ENCODE peak calls at places on chromosomes 16 and 17, in ten cellular contexts. One of them, this sample, is unnamed.

GRCh38 chr17:74133726-74134125 is 69.8 kb upstream of the RPL38 start:
- DNase-seq in aorta: no peak
- DNase-seq in hypothalamus: no peak
- DNase-seq in Calu3: no peak
- DNase-seq in osteocyte: no peak
- DNase-seq in NCI-H1417 treated with DMSO at 0.1 percent for 48 hours: no peak
- DNase-seq in CD4-positive, CD25-positive, alpha-beta regulatory T cell: no peak
- DNase-seq in activated naive CD4-positive, alpha-beta T cell: no peak
- DNase-seq in activated CD4-positive, alpha-beta T cell treated with anti-CD3 and anti-CD28 coated beads, Interleukin-2, amount 50 U/mL, for 4 hours: no peak
- DNase-seq in ACHN: no peak
- DNase-seq in this sample: no peak

GRCh38 chr16:70018254-70018653 is 67.1 kb downstream of the CLEC18A start:
- DNase-seq in aorta: no peak
- DNase-seq in hypothalamus: no peak
- DNase-seq in Calu3: peak; percentile 29
- DNase-seq in osteocyte: no peak
- DNase-seq in NCI-H1417 treated with DMSO at 0.1 percent for 48 hours: no peak
- DNase-seq in CD4-positive, CD25-positive, alpha-beta regulatory T cell: peak; percentile 8
- DNase-seq in activated naive CD4-positive, alpha-beta T cell: no peak
- DNase-seq in activated CD4-positive, alpha-beta T cell treated with anti-CD3 and anti-CD28 coated beads, Interleukin-2, amount 50 U/mL, for 4 hours: peak; percentile 9
- DNase-seq in ACHN: peak; percentile 45
- DNase-seq in this sample: peak; percentile 4

GRCh38 chr16:57143125-57143965 is 42.5 kb downstream of the PSME3IP1 start:
- DNase-seq in aorta: no peak
- DNase-seq in hypothalamus: no peak
- DNase-seq in Calu3: no peak
- DNase-seq in osteocyte: no peak
- DNase-seq in NCI-H1417 treated with DMSO at 0.1 percent for 48 hours: no peak
- DNase-seq in CD4-positive, CD25-positive, alpha-beta regulatory T cell: no peak
- DNase-seq in activated naive CD4-positive, alpha-beta T cell: no peak
- DNase-seq in activated CD4-positive, alpha-beta T cell treated with anti-CD3 and anti-CD28 coated beads, Interleukin-2, amount 50 U/mL, for 4 hours: no peak
- DNase-seq in ACHN: no peak
- DNase-seq in this sample: no peak

GRCh38 chr16:11329080-11329491 is 16.2 kb upstream of the RMI2 start:
- DNase-seq in aorta: no peak
- DNase-seq in hypothalamus: no peak
- DNase-seq in Calu3: no peak
- DNase-seq in osteocyte: no peak
- DNase-seq in NCI-H1417 treated with DMSO at 0.1 percent for 48 hours: no peak
- DNase-seq in CD4-positive, CD25-positive, alpha-beta regulatory T cell: no peak
- DNase-seq in activated naive CD4-positive, alpha-beta T cell: no peak
- DNase-seq in activated CD4-positive, alpha-beta T cell treated with anti-CD3 and anti-CD28 coated beads, Interleukin-2, amount 50 U/mL, for 4 hours: no peak
- DNase-seq in ACHN: peak; percentile 69
- DNase-seq in this sample: no peak

GRCh38 chr16:49336581-49336980 is 37.0 kb upstream of the C16orf78 start:
- DNase-seq in aorta: no peak
- DNase-seq in hypothalamus: no peak
- DNase-seq in Calu3: no peak
- DNase-seq in osteocyte: no peak
- DNase-seq in NCI-H1417 treated with DMSO at 0.1 percent for 48 hours: no peak
- DNase-seq in CD4-positive, CD25-positive, alpha-beta regulatory T cell: no peak
- DNase-seq in activated naive CD4-positive, alpha-beta T cell: no peak
- DNase-seq in activated CD4-positive, alpha-beta T cell treated with anti-CD3 and anti-CD28 coated beads, Interleukin-2, amount 50 U/mL, for 4 hours: no peak
- DNase-seq in ACHN: no peak
- DNase-seq in this sample: no peak

GRCh38 chr17:82439194-82439828 is 11.2 kb downstream of the CYBC1 start:
- DNase-seq in aorta: no peak
- DNase-seq in hypothalamus: no peak
- DNase-seq in Calu3: no peak
- DNase-seq in osteocyte: no peak
- DNase-seq in NCI-H1417 treated with DMSO at 0.1 percent for 48 hours: no peak
- DNase-seq in CD4-positive, CD25-positive, alpha-beta regulatory T cell: no peak
- DNase-seq in activated naive CD4-positive, alpha-beta T cell: no peak
- DNase-seq in activated CD4-positive, alpha-beta T cell treated with anti-CD3 and anti-CD28 coated beads, Interleukin-2, amount 50 U/mL, for 4 hours: no peak
- DNase-seq in ACHN: no peak
- DNase-seq in this sample: no peak

GRCh38 chr17:82956146-82956725 is 116.4 kb upstream of the ZNF750 start:
- DNase-seq in aorta: no peak
- DNase-seq in hypothalamus: no peak
- DNase-seq in Calu3: no peak
- DNase-seq in osteocyte: peak; percentile 81
- DNase-seq in NCI-H1417 treated with DMSO at 0.1 percent for 48 hours: no peak
- DNase-seq in CD4-positive, CD25-positive, alpha-beta regulatory T cell: no peak
- DNase-seq in activated naive CD4-positive, alpha-beta T cell: no peak
- DNase-seq in activated CD4-positive, alpha-beta T cell treated with anti-CD3 and anti-CD28 coated beads, Interleukin-2, amount 50 U/mL, for 4 hours: no peak
- DNase-seq in ACHN: no peak
- DNase-seq in this sample: no peak

GRCh38 chr17:77308768-77309726 is 168.3 kb downstream of the SEC14L1 start:
- DNase-seq in aorta: peak; percentile 76
- DNase-seq in hypothalamus: no peak
- DNase-seq in Calu3: no peak
- DNase-seq in osteocyte: no peak
- DNase-seq in NCI-H1417 treated with DMSO at 0.1 percent for 48 hours: no peak
- DNase-seq in CD4-positive, CD25-positive, alpha-beta regulatory T cell: no peak
- DNase-seq in activated naive CD4-positive, alpha-beta T cell: no peak
- DNase-seq in activated CD4-positive, alpha-beta T cell treated with anti-CD3 and anti-CD28 coated beads, Interleukin-2, amount 50 U/mL, for 4 hours: no peak
- DNase-seq in ACHN: peak; percentile 55
- DNase-seq in this sample: no peak

GRCh38 chr17:75084039-75084660 is 3.6 kb upstream of the SLC16A5 start:
- DNase-seq in aorta: no peak
- DNase-seq in hypothalamus: no peak
- DNase-seq in Calu3: no peak
- DNase-seq in osteocyte: no peak
- DNase-seq in NCI-H1417 treated with DMSO at 0.1 percent for 48 hours: no peak
- DNase-seq in CD4-positive, CD25-positive, alpha-beta regulatory T cell: no peak
- DNase-seq in activated naive CD4-positive, alpha-beta T cell: no peak
- DNase-seq in activated CD4-positive, alpha-beta T cell treated with anti-CD3 and anti-CD28 coated beads, Interleukin-2, amount 50 U/mL, for 4 hours: no peak
- DNase-seq in ACHN: no peak
- DNase-seq in this sample: no peak

GRCh38 chr17:51423421-51424160 is 163.2 kb downstream of the UTP18 start:
- DNase-seq in aorta: no peak
- DNase-seq in hypothalamus: no peak
- DNase-seq in Calu3: no peak
- DNase-seq in osteocyte: no peak
- DNase-seq in NCI-H1417 treated with DMSO at 0.1 percent for 48 hours: no peak
- DNase-seq in CD4-positive, CD25-positive, alpha-beta regulatory T cell: no peak
- DNase-seq in activated naive CD4-positive, alpha-beta T cell: no peak
- DNase-seq in activated CD4-positive, alpha-beta T cell treated with anti-CD3 and anti-CD28 coated beads, Interleukin-2, amount 50 U/mL, for 4 hours: no peak
- DNase-seq in ACHN: no peak
- DNase-seq in this sample: no peak

GRCh38 chr17:57584050-57584551 is 161.0 kb downstream of the CCDC182 start:
- DNase-seq in aorta: no peak
- DNase-seq in hypothalamus: no peak
- DNase-seq in Calu3: no peak
- DNase-seq in osteocyte: no peak
- DNase-seq in NCI-H1417 treated with DMSO at 0.1 percent for 48 hours: no peak
- DNase-seq in CD4-positive, CD25-positive, alpha-beta regulatory T cell: no peak
- DNase-seq in activated naive CD4-positive, alpha-beta T cell: no peak
- DNase-seq in activated CD4-positive, alpha-beta T cell treated with anti-CD3 and anti-CD28 coated beads, Interleukin-2, amount 50 U/mL, for 4 hours: no peak
- DNase-seq in ACHN: no peak
- DNase-seq in this sample: no peak

GRCh38 chr17:8588877-8589276 is 41.6 kb downstream of the MYH10 start:
- DNase-seq in aorta: no peak
- DNase-seq in hypothalamus: no peak
- DNase-seq in Calu3: no peak
- DNase-seq in osteocyte: no peak
- DNase-seq in NCI-H1417 treated with DMSO at 0.1 percent for 48 hours: no peak
- DNase-seq in CD4-positive, CD25-positive, alpha-beta regulatory T cell: no peak
- DNase-seq in activated naive CD4-positive, alpha-beta T cell: no peak
- DNase-seq in activated CD4-positive, alpha-beta T cell treated with anti-CD3 and anti-CD28 coated beads, Interleukin-2, amount 50 U/mL, for 4 hours: no peak
- DNase-seq in ACHN: no peak
- DNase-seq in this sample: no peak

GRCh38 chr16:25213709-25214416 is 2.9 kb upstream of the AQP8 start:
- DNase-seq in aorta: no peak
- DNase-seq in hypothalamus: no peak
- DNase-seq in Calu3: no peak
- DNase-seq in osteocyte: no peak
- DNase-seq in NCI-H1417 treated with DMSO at 0.1 percent for 48 hours: no peak
- DNase-seq in CD4-positive, CD25-positive, alpha-beta regulatory T cell: no peak
- DNase-seq in activated naive CD4-positive, alpha-beta T cell: no peak
- DNase-seq in activated CD4-positive, alpha-beta T cell treated with anti-CD3 and anti-CD28 coated beads, Interleukin-2, amount 50 U/mL, for 4 hours: no peak
- DNase-seq in ACHN: no peak
- DNase-seq in this sample: no peak

GRCh38 chr16:67883872-67884261 is 818 bp upstream of the NRN1L start:
- DNase-seq in aorta: peak; percentile 70
- DNase-seq in hypothalamus: peak; percentile 34
- DNase-seq in Calu3: peak; percentile 86
- DNase-seq in osteocyte: no peak
- DNase-seq in NCI-H1417 treated with DMSO at 0.1 percent for 48 hours: no peak
- DNase-seq in CD4-positive, CD25-positive, alpha-beta regulatory T cell: peak; percentile 59
- DNase-seq in activated naive CD4-positive, alpha-beta T cell: peak; percentile 66
- DNase-seq in activated CD4-positive, alpha-beta T cell treated with anti-CD3 and anti-CD28 coated beads, Interleukin-2, amount 50 U/mL, for 4 hours: peak; percentile 66
- DNase-seq in ACHN: peak; percentile 66
- DNase-seq in this sample: peak; percentile 67

This sample was measured in activated T-helper 9 cell treated with anti-CD3 and anti-CD28 coated beads, Interleukin-2, amount 50 U/mL, for 16 hours.